ENCODE peak calls at places on chromosomes 11 and 22, in five cellular contexts. E, W, A, H and S are unnamed samples.
A peak's percentile ranks its signal among the peaks of the same experiment; 100 is the strongest.

GRCh38 chr11:84437129-84438123 is 1151.3 kb upstream of the CCDC90B start:
- DNase-seq in W (peak; percentile 43), A (no peak), E (no peak), H (no peak), S (no peak)

GRCh38 chr22:44782286-44782830 is 30.0 kb downstream of the ARHGAP8 start:
- DNase-seq in A (peak; percentile 16), W (peak; percentile 22), E (peak; percentile 25), H (no peak), S (no peak)

GRCh38 chr22:44496844-44497217 is 1.2 kb downstream of the RTL6 start:
- DNase-seq in W (no peak), A (no peak), H (no peak), E (no peak), S (no peak)

GRCh38 chr11:17544181-17544622 is at the start of gene USH1C:
- DNase-seq in E (no peak), A (peak; percentile 73), H (no peak), W (peak; percentile 49), S (no peak)

GRCh38 chr22:33639588-33640254 is 280.6 kb downstream of the LARGE1 start:
- DNase-seq in A (no peak), W (no peak), H (no peak), E (no peak), S (no peak)

GRCh38 chr11:88295028-88295427 is 42.5 kb downstream of the CTSC start:
- DNase-seq in H (no peak), A (no peak), E (no peak), W (no peak), S (no peak)

GRCh38 chr11:2135648-2136201 is 3.5 kb downstream of the IGF2 start:
- DNase-seq in H (no peak), W (no peak), E (no peak), A (no peak), S (no peak)

GRCh38 chr11:92325416-92325815 is 100.8 kb downstream of the FAT3 start:
- DNase-seq in E (no peak), A (no peak), W (no peak), H (no peak), S (no peak)

GRCh38 chr11:107821199-107821926 is 37.2 kb downstream of the SLC35F2 start:
- DNase-seq in W (no peak), A (no peak), H (peak; percentile 50), E (no peak), S (no peak)

GRCh38 chr11:130477646-130478203 is 29.3 kb downstream of the ADAMTS15 start:
- DNase-seq in A (no peak), W (no peak), H (peak; percentile 18), E (no peak), S (no peak)

GRCh38 chr22:45007247-45007945 is 2.4 kb downstream of the PHF21B start:
- DNase-seq in E (no peak), W (peak; percentile 80), A (no peak), H (peak; percentile 27), S (no peak)

GRCh38 chr22:35621446-35621845 is 4.3 kb upstream of the MB start:
- DNase-seq in A (no peak), W (no peak), E (no peak), H (no peak), S (no peak)

GRCh38 chr22:27686534-27686933 is 115.0 kb downstream of the MN1 start:
- DNase-seq in E (peak; percentile 23), W (peak; percentile 63), H (peak; percentile 85), A (no peak), S (peak; percentile 68)

GRCh38 chr11:35364101-35364780 is 55.1 kb downstream of the SLC1A2 start:
- DNase-seq in W (no peak), A (no peak), E (peak; percentile 81), H (peak; percentile 86), S (peak; percentile 58)

GRCh38 chr11:47060807-47061206 is 115.9 kb downstream of the ARFGAP2 start:
- DNase-seq in A (no peak), W (no peak), E (no peak), H (peak; percentile 48), S (no peak)

GRCh38 chr11:57109331-57109730 is 72.4 kb upstream of the LRRC55 start:
- DNase-seq in A (no peak), E (no peak), W (no peak), H (no peak), S (no peak)

GRCh38 chr22:44461614-44462013 is 36.4 kb downstream of the RTL6 start:
- DNase-seq in W (peak; percentile 4), H (no peak), A (peak; percentile 4), E (no peak), S (no peak)

GRCh38 chr11:1889941-1890855 is 1.5 kb downstream of the PRR33 start:
- DNase-seq in H (no peak), E (no peak), W (no peak), A (peak; percentile 80), S (no peak)

GRCh38 chr11:114340311-114341131 is 44.3 kb downstream of the NNMT start:
- DNase-seq in E (peak; percentile 46), A (peak; percentile 72), H (peak; percentile 82), W (peak; percentile 74), S (no peak)

GRCh38 chr11:100918551-100919500 is 210.8 kb downstream of the PGR start:
- DNase-seq in A (no peak), H (peak; percentile 43), W (no peak), E (no peak), S (no peak)

GRCh38 chr11:12329797-12330196 is 47.6 kb upstream of the PARVA start:
- DNase-seq in H (no peak), E (no peak), A (no peak), W (no peak), S (no peak)

GRCh38 chr11:69352715-69353325 is 58.9 kb downstream of the MYEOV start:
- DNase-seq in H (peak; percentile 99), W (no peak), E (peak; percentile 6), A (no peak), S (peak; percentile 52)

GRCh38 chr11:80502511-80502910 is 1061.7 kb upstream of the TENM4 start:
- DNase-seq in A (no peak), W (no peak), H (no peak), E (no peak), S (no peak)

GRCh38 chr11:47204633-47204989 is 10.2 kb upstream of the DDB2 start:
- DNase-seq in W (no peak), A (no peak), E (no peak), H (peak; percentile 78), S (peak; percentile 79)

GRCh38 chr11:65221026-65221425 is 39.3 kb downstream of the CAPN1 start:
- DNase-seq in H (no peak), A (peak; percentile 35), W (no peak), E (no peak), S (no peak)

GRCh38 chr22:35564975-35565867 is 24.6 kb downstream of the RASD2 start:
- DNase-seq in A (no peak), H (peak; percentile 78), E (no peak), W (no peak), S (no peak)

GRCh38 chr11:72333657-72334056 is 89.7 kb upstream of the PHOX2A start:
- DNase-seq in H (no peak), E (no peak), A (no peak), W (no peak), S (no peak)

GRCh38 chr22:28021116-28021997 is 102.3 kb upstream of the PITPNB start:
- DNase-seq in W (peak; percentile 12), H (no peak), A (peak; percentile 59), E (no peak), S (no peak)

GRCh38 chr11:23944939-23945338 is 551.9 kb upstream of the LUZP2 start:
- DNase-seq in W (no peak), A (no peak), E (no peak), H (no peak), S (no peak)

GRCh38 chr11:68309621-68310185 is 2.7 kb upstream of the LRP5 start:
- DNase-seq in A (no peak), W (no peak), E (no peak), H (peak; percentile 9), S (no peak)

GRCh38 chr22:38871360-38872171 is 450 bp downstream of the CBX6 start:
- DNase-seq in W (peak; percentile 35), E (no peak), H (no peak), A (peak; percentile 85), S (no peak)

GRCh38 chr22:38873469-38874411 is 1.7 kb upstream of the CBX6 start:
- DNase-seq in H (no peak), W (no peak), E (peak; percentile 12), A (no peak), S (no peak)

GRCh38 chr22:38872172-38872830 is at the start of gene CBX6:
- DNase-seq in H (peak; percentile 90), E (peak; percentile 89), A (peak; percentile 98), W (peak; percentile 96), S (peak; percentile 93)

GRCh38 chr22:38874529-38875222 is 2.7 kb upstream of the CBX6 start:
- DNase-seq in E (no peak), W (no peak), A (no peak), H (no peak), S (no peak)

GRCh38 chr22:38872831-38873248 is 824 bp upstream of the CBX6 start:
- DNase-seq in E (peak; percentile 35), A (peak; percentile 87), W (peak; percentile 77), H (peak; percentile 32), S (peak; percentile 38)
- TF ChIP-seq POLR2A in E (no peak), A (no peak), W (no peak), H (no peak), S (no peak)

DNA sequence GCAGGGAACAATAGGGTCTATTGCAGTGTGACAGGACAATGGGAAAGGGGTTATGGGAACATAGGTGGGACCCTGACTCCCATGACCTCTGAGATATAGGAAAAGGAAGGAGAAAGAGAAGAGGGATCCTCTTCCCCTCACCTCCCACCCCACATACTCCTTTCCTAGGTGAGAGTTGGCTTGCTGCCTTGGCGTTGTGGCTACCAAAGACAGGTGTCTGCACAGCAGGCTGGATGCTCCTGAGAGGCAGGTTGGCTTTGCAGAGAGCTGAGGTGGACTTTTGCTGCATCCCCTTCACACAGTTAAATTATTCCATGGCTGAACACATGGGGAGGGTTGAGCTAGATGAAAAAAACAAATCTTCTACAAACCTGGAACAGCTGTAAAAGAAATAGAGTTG is 80.7 kb downstream of the SYT9 start:
- DNase-seq in W (no peak), E (no peak), H (no peak), A (no peak), S (no peak)
- TF ChIP-seq POLR2A in W (no peak), E (no peak), H (no peak), A (no peak), S (no peak)

GRCh38 chr11:6418958-6419611 is at the start of gene APBB1:
- DNase-seq in A (peak; percentile 91), H (peak; percentile 48), E (no peak), W (peak; percentile 77), S (peak; percentile 68)
- TF ChIP-seq POLR2A in A (no peak), H (no peak), E (no peak), W (no peak), S (peak; percentile 42)

DNA sequence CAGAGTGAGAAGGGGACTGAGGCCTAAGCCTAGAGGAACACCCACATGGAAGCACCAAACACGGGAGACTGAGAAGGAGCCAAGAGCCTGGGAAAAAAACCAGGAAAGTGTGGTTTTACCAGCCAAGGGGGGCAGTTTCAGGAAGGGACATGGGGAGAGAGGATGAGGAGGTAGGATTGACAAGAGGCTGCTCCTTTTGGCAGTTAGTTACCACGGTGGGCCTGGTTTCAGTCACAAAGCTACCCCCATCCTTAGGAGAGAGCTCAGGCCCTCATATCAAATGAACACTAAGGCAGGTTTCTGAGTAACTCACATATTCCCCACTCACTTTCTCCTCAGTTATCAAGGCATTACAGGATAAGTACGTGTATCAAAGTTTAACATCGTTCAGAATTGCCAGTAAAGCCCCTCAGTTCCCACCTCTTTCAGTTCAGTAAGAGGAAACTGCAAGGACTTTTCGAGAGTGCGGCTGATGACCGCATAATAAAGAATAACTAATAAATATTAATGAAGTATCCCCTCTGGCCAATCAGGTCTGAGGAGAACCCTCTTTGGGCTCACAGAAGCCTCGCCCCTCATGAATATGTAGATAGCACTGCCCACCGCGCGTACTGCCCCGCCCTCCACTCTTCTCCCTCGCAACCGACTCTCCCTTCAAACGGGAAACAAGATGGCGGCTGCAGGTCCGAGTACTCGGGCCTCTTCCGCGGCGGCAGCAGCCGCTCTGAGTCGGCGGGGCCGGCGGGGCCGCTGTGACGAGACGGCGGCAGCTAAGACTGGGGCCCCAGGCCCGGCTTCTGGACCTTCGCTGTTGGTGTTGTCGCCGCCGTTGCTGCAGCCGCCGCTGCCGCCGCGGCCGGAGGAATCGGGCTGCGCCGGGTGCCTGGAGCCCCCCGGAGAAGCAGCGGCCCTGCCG is at the start of gene RNF169:
- DNase-seq in A (peak; percentile 97), E (peak; percentile 96), W (peak; percentile 99), H (peak; percentile 96), S (peak; percentile 97)
- TF ChIP-seq POLR2A in A (no peak), E (no peak), W (no peak), H (peak; percentile 92), S (peak; percentile 79)